ENCODE peak calls at places on chromosomes 4 and X, in six cellular contexts. W is MM.1S, T is A673, E is tibial artery, B is PC-3, Y is upper lobe of right lung. H is an unnamed sample.

GRCh38 chr4:11719879-11720278 is 291.2 kb upstream of the HS3ST1 start:
- DNase-seq in W (no peak), T (no peak), E (no peak), B (no peak), Y (peak; percentile 58), H (peak; percentile 11)

GRCh38 chrX:11430266-11430665 is 137.1 kb downstream of the AMELX start:
- DNase-seq in W (no peak), T (no peak), E (no peak), B (no peak), Y (no peak), H (no peak)

GRCh38 chr4:75658881-75659280 is 14.3 kb downstream of the G3BP2 start:
- DNase-seq in W (no peak), T (no peak), E (no peak), B (peak; percentile 30), Y (no peak), H (no peak)

GRCh38 chr4:17702666-17703065 is 78.8 kb downstream of the FAM184B start:
- DNase-seq in W (no peak), T (no peak), E (no peak), B (no peak), Y (no peak), H (no peak)

GRCh38 chr4:3769642-3770184 is 3.5 kb downstream of the ADRA2C start:
- DNase-seq in W (no peak), T (no peak), E (no peak), B (no peak), Y (no peak), H (no peak)

GRCh38 chr4:25163216-25163615 is 3.0 kb upstream of the SEPSECS start:
- DNase-seq in W (no peak), T (no peak), E (no peak), B (no peak), Y (no peak), H (no peak)

GRCh38 chr4:122764808-122765189 is 32.3 kb downstream of the BBS12 start:
- DNase-seq in W (no peak), T (peak; percentile 18), E (no peak), B (peak; percentile 53), Y (no peak), H (no peak)

GRCh38 chr4:156805696-156806095 is 165.9 kb downstream of the PDGFC start:
- DNase-seq in W (no peak), T (peak; percentile 54), E (no peak), B (no peak), Y (no peak), H (no peak)

GRCh38 chr4:76703123-76703490 is 194.8 kb downstream of the SOWAHB start:
- DNase-seq in W (no peak), T (no peak), E (no peak), B (peak; percentile 85), Y (no peak), H (no peak)

GRCh38 chr4:7687006-7687405 is 252.3 kb upstream of the PSAPL1 start:
- DNase-seq in W (no peak), T (no peak), E (no peak), B (no peak), Y (no peak), H (no peak)

GRCh38 chr4:95158626-95159025 is 390.1 kb downstream of the UNC5C start:
- DNase-seq in W (no peak), T (no peak), E (no peak), B (no peak), Y (no peak), H (no peak)

GRCh38 chrX:35339796-35340195 is 397.2 kb downstream of the FAM47B start:
- DNase-seq in W (no peak), T (no peak), E (no peak), B (peak; percentile 40), Y (no peak), H (no peak)

GRCh38 chr4:20474119-20474518 is 222.4 kb downstream of the SLIT2 start:
- DNase-seq in W (peak; percentile 31), T (peak; percentile 24), E (no peak), B (peak; percentile 31), Y (no peak), H (no peak)

GRCh38 chrX:46260502-46260901 is 284.7 kb downstream of the ZNF674 start:
- DNase-seq in W (no peak), T (no peak), E (no peak), B (peak; percentile 95), Y (no peak), H (no peak)

GRCh38 chr4:157143365-157143764 is 67.4 kb downstream of the GLRB start:
- DNase-seq in W (no peak), T (no peak), E (no peak), B (no peak), Y (no peak), H (no peak)

GRCh38 chrX:130085551-130085986 is 24.7 kb downstream of the ELF4 start:
- DNase-seq in W (no peak), T (no peak), E (no peak), B (no peak), Y (no peak), H (no peak)

GRCh38 chr4:13530823-13531608 is 13.3 kb downstream of the NKX3-2 start:
- DNase-seq in W (no peak), T (no peak), E (no peak), B (no peak), Y (no peak), H (no peak)

GRCh38 chrX:96474357-96475125 is 210.1 kb upstream of the DIAPH2 start:
- DNase-seq in W (no peak), T (no peak), E (no peak), B (peak; percentile 85), Y (no peak), H (no peak)

GRCh38 chrX:80181079-80181478 is 166.5 kb downstream of the TBX22 start:
- DNase-seq in W (no peak), T (peak; percentile 22), E (no peak), B (peak; percentile 27), Y (no peak), H (no peak)

GRCh38 chr4:99467908-99468307 is 32.8 kb upstream of the ADH7 start:
- DNase-seq in W (no peak), T (no peak), E (no peak), B (no peak), Y (no peak), H (no peak)

GRCh38 chr4:6500481-6501135 is 28.2 kb upstream of the PPP2R2C start:
- DNase-seq in W (no peak), T (no peak), E (no peak), B (no peak), Y (no peak), H (no peak)

GRCh38 chrX:140480765-140481164 is 24.1 kb downstream of the SOX3 start:
- DNase-seq in W (no peak), T (no peak), E (no peak), B (no peak), Y (no peak), H (no peak)

GRCh38 chrX:40531056-40531826 is 49.5 kb upstream of the ATP6AP2 start:
- DNase-seq in W (no peak), T (peak; percentile 45), E (no peak), B (no peak), Y (no peak), H (peak; percentile 13)

GRCh38 chr4:127410644-127411043 is 222.1 kb upstream of the INTU start:
- DNase-seq in W (no peak), T (no peak), E (no peak), B (no peak), Y (no peak), H (no peak)

GRCh38 chrX:152926279-152926678 is 28.4 kb downstream of the ZNF185 start:
- DNase-seq in W (peak; percentile 34), T (peak; percentile 86), E (no peak), B (peak; percentile 96), Y (no peak), H (no peak)

GRCh38 chr4:100820249-100820648 is 302.4 kb upstream of the EMCN start:
- DNase-seq in W (no peak), T (no peak), E (no peak), B (no peak), Y (no peak), H (no peak)

GRCh38 chr4:149706942-149707341 is 108.7 kb downstream of the IQCM start:
- DNase-seq in W (no peak), T (peak; percentile 27), E (no peak), B (no peak), Y (no peak), H (no peak)

GRCh38 chr4:35125995-35126712 is 1118.2 kb downstream of the ARAP2 start:
- DNase-seq in W (no peak), T (no peak), E (no peak), B (no peak), Y (no peak), H (no peak)

GRCh38 chr4:98334461-98334860 is 73.3 kb downstream of the RAP1GDS1 start:
- DNase-seq in W (no peak), T (no peak), E (no peak), B (no peak), Y (no peak), H (no peak)

GRCh38 chrX:50941638-50942037 is 31.1 kb downstream of the BMP15 start:
- DNase-seq in W (peak; percentile 6), T (peak; percentile 15), E (no peak), B (peak; percentile 3), Y (no peak), H (no peak)

GRCh38 chr4:139454646-139455045 is 725 bp downstream of the RAB33B start:
- DNase-seq in W (no peak), T (no peak), E (no peak), B (peak; percentile 3), Y (no peak), H (no peak)

DNA sequence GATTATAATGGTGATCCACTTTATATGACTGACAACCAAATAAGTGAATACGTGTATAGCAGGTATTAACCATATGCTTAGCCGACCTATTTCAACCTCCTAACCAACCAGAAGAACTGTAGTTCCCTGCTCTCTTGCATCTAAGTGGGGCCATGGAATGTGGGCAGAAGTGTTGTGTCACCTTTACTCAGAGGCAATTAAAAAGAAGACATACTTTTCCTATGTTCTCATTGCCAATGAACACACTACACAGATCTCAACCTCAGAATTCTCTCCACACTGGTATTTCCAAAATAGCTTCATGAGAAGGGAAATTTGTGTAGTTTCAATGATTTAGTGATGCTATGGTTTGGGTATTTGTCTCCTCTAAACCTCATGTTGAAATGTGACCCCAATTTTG is 3.2 kb upstream of the NFKB1 start:
- DNase-seq in W (no peak), T (no peak), E (no peak), B (no peak), Y (no peak), H (no peak)
- TF ChIP-seq CTCF in W (no peak), T (no peak), E (no peak), B (no peak), Y (no peak), H (no peak)

GRCh38 chrX:100635989-100636320 is 651 bp downstream of the TSPAN6 start:
- DNase-seq in W (no peak), T (no peak), E (no peak), B (no peak), Y (no peak), H (no peak)
- H3K4me3 ChIP-seq in W (no peak overlapping the region), T (peak overlapping the region; percentile 60), E (peak overlapping the region; percentile 64), B (peak overlapping the region; percentile 84), Y (peak overlapping the region; percentile 58), H (peak overlapping the region; percentile 41)

DNA sequence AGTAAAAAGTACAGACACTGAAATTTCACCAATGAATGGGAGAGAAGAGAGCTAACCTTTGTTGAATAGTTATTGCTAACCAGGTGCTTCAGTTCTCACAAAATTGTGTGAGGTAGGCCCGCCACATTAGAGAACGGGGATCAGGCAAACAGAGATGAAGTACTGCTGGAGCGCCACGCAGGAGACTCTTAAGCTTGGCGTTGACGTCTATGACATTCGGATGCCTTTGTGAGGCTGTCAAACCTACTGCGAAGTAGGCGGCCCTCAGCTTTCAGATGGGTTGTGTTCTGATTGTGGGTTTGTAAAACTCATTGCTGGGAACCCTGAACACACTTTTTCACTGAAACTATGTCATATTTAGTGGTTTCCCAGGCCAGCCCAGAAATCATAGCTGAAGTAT is 173.6 kb downstream of the CBR4 start:
- DNase-seq in W (no peak), T (no peak), E (no peak), B (no peak), Y (no peak), H (peak; percentile 32)
- H3K4me1 ChIP-seq in W (peaks cover 12% of the 10 kb centered on the region), T (peaks cover 14% of the 10 kb centered on the region), E (no peaks in the 10 kb centered on the region), B (peaks cover 12% of the 10 kb centered on the region), Y (peaks cover 17% of the 10 kb centered on the region), H (peaks cover 93% of the 10 kb centered on the region)

GRCh38 chrX:132367984-132368383 is 120.9 kb downstream of the MBNL3 start:
- DNase-seq in W (no peak), T (no peak), E (no peak), B (peak; percentile 71), Y (no peak), H (no peak)
- TF ChIP-seq CTCF in W (no peak), T (no peak), E (no peak), B (no peak), Y (no peak), H (no peak)

H was measured in heart right ventricle.